ENCODE peak calls at places on chromosomes 3 and 15, in four cellular contexts. Z is H1, W is HepG2, X is GM12878. Q is an unnamed sample.

GRCh38 chr3:66372681-66373350 is 128.0 kb downstream of the LRIG1 start:
- DNase-seq in Z (peak; percentile 51), W (peak; percentile 10), X (no peak), Q (peak; percentile 28)

GRCh38 chr3:194069421-194070219 is 66.3 kb upstream of the HES1 start:
- DNase-seq in Z (no peak), W (peak; percentile 74), X (no peak), Q (no peak)

GRCh38 chr3:119965692-119966091 is 128.6 kb downstream of the GSK3B start:
- DNase-seq in Z (no peak), W (no peak), X (no peak), Q (no peak)

GRCh38 chr3:105610473-105610872 is 243.8 kb downstream of the ALCAM start:
- DNase-seq in Z (no peak), W (no peak), X (no peak), Q (no peak)

GRCh38 chr3:149547954-149548728 is 73.6 kb downstream of the TM4SF4 start:
- DNase-seq in Z (no peak), W (peak; percentile 58), X (no peak), Q (no peak)

GRCh38 chr15:90031231-90031791 is 30.2 kb downstream of the ZNF710 start:
- DNase-seq in Z (no peak), W (no peak), X (peak; percentile 95), Q (peak; percentile 30)

GRCh38 chr3:182716114-182716688 is 77.1 kb upstream of the ATP11B start:
- DNase-seq in Z (no peak), W (no peak), X (peak; percentile 38), Q (no peak)

GRCh38 chr3:44961888-44962287 is 14.1 kb downstream of the ZDHHC3 start:
- DNase-seq in Z (no peak), W (no peak), X (no peak), Q (no peak)

GRCh38 chr15:27486676-27487290 is 515.8 kb downstream of the GABRG3 start:
- DNase-seq in Z (no peak), W (no peak), X (no peak), Q (no peak)

GRCh38 chr15:22952826-22953579 is 27.2 kb downstream of the CYFIP1 start:
- DNase-seq in Z (peak; percentile 27), W (peak; percentile 28), X (no peak), Q (peak; percentile 22)

GRCh38 chr3:68999605-69000004 is 13.9 kb downstream of the EOGT start:
- DNase-seq in Z (no peak), W (no peak), X (no peak), Q (no peak)

GRCh38 chr15:58114388-58114787 is 23.8 kb upstream of the AQP9 start:
- DNase-seq in Z (no peak), W (no peak), X (no peak), Q (no peak)

GRCh38 chr15:58118272-58118671 is 19.9 kb upstream of the AQP9 start:
- DNase-seq in Z (no peak), W (no peak), X (no peak), Q (no peak)

GRCh38 chr15:58117619-58118018 is 20.6 kb upstream of the AQP9 start:
- DNase-seq in Z (no peak), W (peak; percentile 82), X (no peak), Q (no peak)

GRCh38 chr15:58114812-58115211 is 23.4 kb upstream of the AQP9 start:
- DNase-seq in Z (no peak), W (no peak), X (no peak), Q (no peak)

GRCh38 chr15:58115692-58116091 is 22.5 kb upstream of the AQP9 start:
- DNase-seq in Z (no peak), W (peak; percentile 9), X (no peak), Q (no peak)
- TF ChIP-seq SUZ12 in Z (no peak), W (no peak), X (no peak), Q (no peak)

DNA sequence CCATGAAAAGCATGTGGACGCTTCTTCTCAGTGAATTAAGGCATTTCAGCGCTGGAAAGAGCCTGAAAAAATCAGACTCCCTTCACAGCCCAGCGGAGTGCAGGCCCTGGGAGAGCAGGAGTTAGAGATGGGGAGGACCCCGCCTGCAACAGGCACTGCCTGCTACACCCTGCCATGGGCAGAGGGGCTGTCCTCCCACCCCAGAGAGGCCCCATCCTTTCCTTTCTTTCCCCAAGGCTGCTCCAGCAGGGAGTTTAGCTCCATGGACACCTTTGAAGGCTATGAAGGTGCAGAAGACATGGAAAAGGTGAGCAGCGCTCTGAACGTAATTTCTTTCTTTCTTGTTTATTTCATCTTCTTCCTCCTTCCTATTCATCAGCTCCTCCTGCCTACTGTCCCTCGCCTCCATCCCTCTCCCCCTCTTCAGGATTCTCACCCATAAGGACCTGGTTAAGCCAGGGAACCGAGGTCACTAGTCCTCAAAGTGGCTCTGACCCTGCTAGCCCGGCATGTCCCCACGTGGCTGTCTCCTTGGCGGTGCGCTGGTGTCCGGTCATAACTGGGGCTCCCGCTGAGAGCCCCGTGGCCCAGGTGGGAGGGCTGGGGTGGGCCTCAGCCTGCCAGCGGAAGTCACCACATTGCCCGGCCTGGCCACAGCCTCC is 16.1 kb upstream of the ADIPOQ start:
- DNase-seq in Z (no peak), W (no peak), X (no peak), Q (no peak)
- H3K4me3 ChIP-seq in Z (peak overlapping the region; percentile 69), W (peak overlapping the region; percentile 10), X (peak overlapping the region; percentile 76), Q (peak overlapping the region; percentile 83)

DNA sequence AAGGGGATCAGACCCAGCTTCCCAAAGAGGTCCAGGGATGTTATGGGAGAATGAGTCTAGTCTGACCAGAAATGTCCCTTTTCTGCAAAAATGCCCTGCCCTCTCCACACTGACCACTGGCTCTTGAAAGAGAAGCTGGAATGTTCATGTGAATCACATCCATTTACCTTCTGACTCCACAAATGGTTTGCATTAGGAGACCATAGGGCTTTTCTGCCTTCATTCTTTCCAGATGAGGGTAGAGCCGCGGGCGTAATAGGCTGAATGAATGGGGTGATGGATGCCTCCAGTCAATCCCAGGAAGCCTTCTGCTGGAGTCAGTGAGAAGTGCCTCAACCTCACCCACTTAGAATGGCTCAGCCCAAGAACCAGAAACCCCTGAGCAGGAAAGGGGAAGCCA is 47.2 kb upstream of the IREB2 start:
- DNase-seq in Z (no peak), W (no peak), X (no peak), Q (no peak)
- TF ChIP-seq YY1 in Z (no peak), W (no peak), X (no peak), Q (no peak)

GRCh38 chr3:126358038-126358815 is 1.0 kb upstream of the KLF15 start:
- DNase-seq in Z (no peak), W (no peak), X (no peak), Q (peak; percentile 20)

GRCh38 chr3:126357299-126358037 is at the start of gene KLF15:
- DNase-seq in Z (no peak), W (peak; percentile 65), X (no peak), Q (peak; percentile 75)

GRCh38 chr3:126355251-126355650 is 2.0 kb downstream of the KLF15 start:
- DNase-seq in Z (no peak), W (no peak), X (no peak), Q (no peak)

GRCh38 chr3:126355777-126356372 is 1.3 kb downstream of the KLF15 start:
- DNase-seq in Z (peak; percentile 64), W (peak; percentile 94), X (no peak), Q (peak; percentile 80)

DNA sequence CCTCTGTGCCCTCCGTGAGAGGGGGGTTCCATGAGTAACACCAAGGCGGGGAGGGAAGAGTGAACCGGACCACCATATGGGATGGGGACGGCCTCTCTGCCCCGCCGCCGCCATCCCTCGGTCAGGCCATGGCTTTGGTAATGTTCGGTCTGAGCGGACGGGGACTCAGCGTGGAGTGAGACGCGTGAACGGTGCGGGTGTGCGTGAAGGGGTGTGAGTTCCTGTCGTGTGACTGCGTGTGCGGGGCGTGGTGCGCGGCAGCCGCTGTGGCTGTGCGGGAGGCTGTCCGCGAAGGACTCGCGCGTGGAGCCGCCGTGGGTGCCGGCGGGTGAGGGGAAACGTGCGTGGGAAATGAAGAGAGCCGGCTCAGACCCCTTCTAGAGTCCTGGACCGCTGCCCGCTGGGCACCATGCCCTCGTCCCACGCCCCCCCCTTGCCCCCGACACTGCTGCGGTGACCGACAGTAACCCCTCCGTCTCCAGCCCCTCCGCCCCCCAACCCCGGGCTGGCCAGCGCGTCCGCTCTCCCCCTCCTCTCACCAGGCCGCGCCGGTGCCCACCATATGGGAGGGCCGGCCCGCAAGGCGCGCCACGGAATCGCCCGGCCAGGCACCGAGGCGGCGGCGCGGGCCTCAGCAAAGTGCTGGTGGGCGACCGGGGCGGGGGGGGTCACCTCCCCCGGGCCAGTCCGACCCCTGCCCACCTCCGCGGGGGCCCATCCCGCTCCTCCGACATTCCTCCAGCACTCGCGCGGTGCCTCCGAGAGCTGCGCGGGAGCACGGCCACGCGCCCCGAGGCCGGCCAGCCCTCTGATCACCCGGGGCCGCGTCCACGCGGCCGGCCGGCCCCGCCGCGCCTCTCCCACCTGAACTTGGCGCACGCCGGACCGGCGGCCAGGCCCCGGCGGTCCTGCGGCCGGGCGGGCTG is 572 bp downstream of the KLF15 start:
- DNase-seq in Z (no peak), W (no peak), X (no peak), Q (no peak)
- TF ChIP-seq SUZ12 in Z (peak; percentile 31), W (no peak), X (no peak), Q (no peak)

Q was measured in NT2/D1.